ENCODE peak calls at places on chromosomes 4 and X, in four cellular contexts. One of them, this sample, is unnamed.

GRCh38 chr4:65865489-65865888 is 195.2 kb upstream of the EPHA5 start:
- DNase-seq in GM12878: no peak
- DNase-seq in HepG2: peak
- DNase-seq in K562: no peak
- DNase-seq in this sample: peak

GRCh38 chr4:8705161-8706145 is 112.9 kb downstream of the CPZ start:
- DNase-seq in GM12878: no peak
- DNase-seq in HepG2: no peak
- DNase-seq in K562: no peak
- DNase-seq in this sample: no peak

GRCh38 chrX:119622356-119623232 is 16.4 kb upstream of the NKRF start:
- DNase-seq in GM12878: no peak
- DNase-seq in HepG2: no peak
- DNase-seq in K562: no peak
- DNase-seq in this sample: peak

GRCh38 chrX:110302975-110303374 is 14.9 kb downstream of the AMMECR1 start:
- DNase-seq in GM12878: no peak
- DNase-seq in HepG2: no peak
- DNase-seq in K562: no peak
- DNase-seq in this sample: no peak

GRCh38 chr4:118816538-118817177 is 19.3 kb downstream of the SEC24D start:
- DNase-seq in GM12878: no peak
- DNase-seq in HepG2: no peak
- DNase-seq in K562: no peak
- DNase-seq in this sample: peak

GRCh38 chr4:153792007-153792892 is 3.4 kb upstream of the SFRP2 start:
- DNase-seq in GM12878: no peak
- DNase-seq in HepG2: no peak
- DNase-seq in K562: peak
- DNase-seq in this sample: no peak

GRCh38 chrX:113421432-113421831 is 580.8 kb upstream of the AMOT start:
- DNase-seq in GM12878: no peak
- DNase-seq in HepG2: no peak
- DNase-seq in K562: no peak
- DNase-seq in this sample: no peak

GRCh38 chr4:37793562-37793961 is 32.9 kb upstream of the PGM2 start:
- DNase-seq in GM12878: no peak
- DNase-seq in HepG2: peak
- DNase-seq in K562: no peak
- DNase-seq in this sample: peak

GRCh38 chr4:168831585-168831918 is 178.5 kb downstream of the CBR4 start:
- DNase-seq in GM12878: no peak
- DNase-seq in HepG2: no peak
- DNase-seq in K562: no peak
- DNase-seq in this sample: no peak

GRCh38 chrX:33211356-33212254 is at the start of gene DMD:
- DNase-seq in GM12878: no peak
- DNase-seq in HepG2: peak
- DNase-seq in K562: no peak
- DNase-seq in this sample: peak

GRCh38 chr4:109815151-109816081 is at the start of gene GAR1:
- DNase-seq in GM12878: peak
- DNase-seq in HepG2: peak
- DNase-seq in K562: peak
- DNase-seq in this sample: peak
- H2AFZ ChIP-seq in GM12878: peak
- H2AFZ ChIP-seq in HepG2: peak
- H2AFZ ChIP-seq in K562: peak
- H2AFZ ChIP-seq in this sample: peak

GRCh38 chr4:960140-960735 is 13.1 kb downstream of the DGKQ start:
- DNase-seq in GM12878: no peak
- DNase-seq in HepG2: no peak
- DNase-seq in K562: no peak
- DNase-seq in this sample: no peak
- TF ChIP-seq EZH2 in GM12878: no peak
- TF ChIP-seq EZH2 in HepG2: no peak
- TF ChIP-seq EZH2 in K562: no peak
- TF ChIP-seq EZH2 in this sample: no peak

DNA sequence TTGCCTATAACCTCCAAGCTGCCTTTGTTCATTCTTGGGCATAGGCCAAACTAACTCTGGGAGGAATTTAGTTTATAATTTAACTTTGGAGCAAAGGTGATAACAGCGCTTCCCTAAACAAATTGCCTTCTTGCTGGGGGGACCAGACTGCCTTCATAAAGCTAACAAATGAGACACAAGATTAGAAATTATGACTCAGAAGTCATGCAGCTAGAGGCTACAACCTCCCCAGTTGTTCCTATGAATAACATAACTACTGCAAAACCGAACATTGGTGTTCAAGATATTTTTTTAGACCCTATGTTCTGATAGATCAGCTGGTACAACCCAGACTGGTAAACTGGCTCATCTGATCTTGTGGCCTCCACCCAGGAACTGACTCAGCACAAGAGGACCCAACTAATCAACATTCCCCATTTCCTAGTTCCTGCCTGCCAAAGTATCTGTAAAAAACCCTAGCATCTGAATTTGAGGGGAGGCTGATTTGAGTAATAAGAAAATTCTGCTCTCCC is 22.0 kb upstream of the TMPRSS11B start:
- DNase-seq in GM12878: no peak
- DNase-seq in HepG2: peak
- DNase-seq in K562: no peak
- DNase-seq in this sample: no peak
- TF ChIP-seq MYC in GM12878: no peak
- TF ChIP-seq MYC in HepG2: no peak
- TF ChIP-seq MYC in K562: no peak
- TF ChIP-seq MYC in this sample: no peak

DNA sequence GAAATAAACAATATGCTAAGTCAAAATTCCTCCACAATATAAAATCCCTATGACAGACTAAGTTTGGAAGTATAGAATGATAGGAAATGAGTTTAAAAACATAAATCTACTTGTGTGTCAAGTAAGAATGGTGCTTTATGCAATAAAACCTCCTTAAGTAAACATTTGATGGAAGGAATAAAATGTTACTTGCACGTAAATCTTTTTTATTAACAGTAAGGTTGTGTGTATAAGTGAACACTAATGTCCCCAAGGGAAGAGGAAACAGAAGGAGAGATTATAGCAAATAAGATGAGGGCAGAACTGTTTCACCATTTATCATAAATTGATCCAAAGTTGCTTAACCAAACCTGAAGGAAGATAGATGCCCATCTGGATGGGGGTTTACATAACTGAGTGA is 86.8 kb downstream of the FRMPD4 start:
- DNase-seq in GM12878: no peak
- DNase-seq in HepG2: no peak
- DNase-seq in K562: no peak
- DNase-seq in this sample: no peak
- H2AFZ ChIP-seq in GM12878: no peak
- H2AFZ ChIP-seq in HepG2: no peak
- H2AFZ ChIP-seq in K562: no peak
- H2AFZ ChIP-seq in this sample: no peak

GRCh38 chr4:110630621-110631402 is 7.9 kb upstream of the PITX2 start:
- DNase-seq in GM12878: no peak
- DNase-seq in HepG2: no peak
- DNase-seq in K562: no peak
- DNase-seq in this sample: no peak

GRCh38 chr4:110632506-110633357 is 9.9 kb upstream of the PITX2 start:
- DNase-seq in GM12878: no peak
- DNase-seq in HepG2: no peak
- DNase-seq in K562: no peak
- DNase-seq in this sample: no peak

GRCh38 chr4:110629780-110630500 is 7.1 kb upstream of the PITX2 start:
- DNase-seq in GM12878: no peak
- DNase-seq in HepG2: no peak
- DNase-seq in K562: no peak
- DNase-seq in this sample: no peak

GRCh38 chr4:110633358-110634319 is 10.8 kb upstream of the PITX2 start:
- DNase-seq in GM12878: no peak
- DNase-seq in HepG2: no peak
- DNase-seq in K562: no peak
- DNase-seq in this sample: no peak

DNA sequence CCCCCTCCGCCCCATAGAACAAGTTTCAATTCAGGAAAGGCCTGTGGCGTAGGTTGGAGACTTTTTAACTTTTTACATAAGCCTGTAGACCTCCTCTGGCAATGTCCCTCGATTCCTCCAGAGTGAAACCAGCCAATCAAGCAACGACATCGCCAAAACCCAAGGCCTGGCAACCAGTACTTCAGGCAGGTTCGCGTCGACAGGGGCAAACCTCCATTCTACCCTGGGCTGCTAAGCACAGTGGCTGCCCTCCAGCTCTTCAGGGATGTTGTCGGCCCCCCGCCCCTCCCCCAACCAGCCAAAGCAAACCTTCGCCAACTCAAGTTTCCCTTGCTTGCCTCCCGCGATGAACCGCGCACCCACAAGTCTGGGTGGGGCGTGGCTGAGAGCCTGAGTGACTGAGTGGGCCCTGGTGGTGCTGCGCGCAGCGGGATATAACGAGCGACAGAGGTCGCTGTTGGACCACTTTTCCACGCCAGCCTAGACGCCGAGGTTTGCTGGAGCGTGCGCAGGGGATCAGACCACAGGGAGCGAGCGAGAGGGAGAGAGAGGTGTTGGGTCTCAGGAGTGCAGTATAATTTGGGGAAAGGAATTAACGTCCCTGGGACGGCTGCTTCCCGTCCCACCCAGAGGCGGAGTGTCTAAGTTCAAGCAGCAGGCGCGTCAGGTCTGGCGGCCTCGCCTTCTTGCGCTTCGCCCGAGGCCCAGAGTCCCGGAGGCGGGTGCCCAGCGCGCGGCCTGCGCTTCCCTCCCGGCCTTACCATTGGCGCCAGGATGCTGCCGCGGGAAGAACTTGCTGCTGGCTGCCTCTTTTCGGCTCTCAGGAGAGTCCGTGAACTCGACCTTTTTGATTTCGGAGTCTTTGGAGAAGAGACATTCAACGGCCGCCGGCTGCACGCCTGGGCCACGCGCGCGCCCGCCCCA is 9.0 kb upstream of the PITX2 start:
- DNase-seq in GM12878: no peak
- DNase-seq in HepG2: peak
- DNase-seq in K562: peak
- DNase-seq in this sample: peak
- TF ChIP-seq EZH2 in GM12878: no peak
- TF ChIP-seq EZH2 in HepG2: no peak
- TF ChIP-seq EZH2 in K562: no peak
- TF ChIP-seq EZH2 in this sample: no peak

DNA sequence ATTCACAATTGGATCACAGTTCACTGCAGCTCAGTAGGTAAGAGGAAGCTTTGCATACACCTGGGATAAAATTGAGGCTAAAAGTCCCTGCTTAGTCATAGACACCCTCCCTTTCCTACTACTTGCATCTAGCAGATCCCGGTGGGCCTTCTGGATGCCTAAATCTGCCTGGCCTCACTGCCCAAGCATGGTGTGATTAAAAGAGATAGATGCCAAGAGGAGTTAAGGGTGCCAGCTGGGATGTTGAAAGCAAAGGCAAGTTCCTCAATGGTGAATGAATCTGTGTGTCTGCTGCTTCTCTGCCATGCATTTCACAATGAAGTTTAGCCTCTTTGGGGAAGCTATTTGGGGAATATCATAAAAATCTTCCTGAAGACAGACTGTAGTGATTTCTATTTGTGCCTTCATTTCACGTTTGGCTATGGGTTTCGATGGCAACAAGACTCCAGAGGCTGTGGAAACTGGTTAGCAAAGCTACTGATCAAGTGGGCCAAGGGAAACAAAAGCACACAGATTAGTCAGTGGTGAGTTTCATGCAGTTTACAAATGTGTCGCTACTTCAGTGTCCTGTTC is 534.0 kb downstream of the ANKRD50 start:
- DNase-seq in GM12878: no peak
- DNase-seq in HepG2: no peak
- DNase-seq in K562: no peak
- DNase-seq in this sample: peak
- TF ChIP-seq MYC in GM12878: no peak
- TF ChIP-seq MYC in HepG2: no peak
- TF ChIP-seq MYC in K562: no peak
- TF ChIP-seq MYC in this sample: no peak

DNA sequence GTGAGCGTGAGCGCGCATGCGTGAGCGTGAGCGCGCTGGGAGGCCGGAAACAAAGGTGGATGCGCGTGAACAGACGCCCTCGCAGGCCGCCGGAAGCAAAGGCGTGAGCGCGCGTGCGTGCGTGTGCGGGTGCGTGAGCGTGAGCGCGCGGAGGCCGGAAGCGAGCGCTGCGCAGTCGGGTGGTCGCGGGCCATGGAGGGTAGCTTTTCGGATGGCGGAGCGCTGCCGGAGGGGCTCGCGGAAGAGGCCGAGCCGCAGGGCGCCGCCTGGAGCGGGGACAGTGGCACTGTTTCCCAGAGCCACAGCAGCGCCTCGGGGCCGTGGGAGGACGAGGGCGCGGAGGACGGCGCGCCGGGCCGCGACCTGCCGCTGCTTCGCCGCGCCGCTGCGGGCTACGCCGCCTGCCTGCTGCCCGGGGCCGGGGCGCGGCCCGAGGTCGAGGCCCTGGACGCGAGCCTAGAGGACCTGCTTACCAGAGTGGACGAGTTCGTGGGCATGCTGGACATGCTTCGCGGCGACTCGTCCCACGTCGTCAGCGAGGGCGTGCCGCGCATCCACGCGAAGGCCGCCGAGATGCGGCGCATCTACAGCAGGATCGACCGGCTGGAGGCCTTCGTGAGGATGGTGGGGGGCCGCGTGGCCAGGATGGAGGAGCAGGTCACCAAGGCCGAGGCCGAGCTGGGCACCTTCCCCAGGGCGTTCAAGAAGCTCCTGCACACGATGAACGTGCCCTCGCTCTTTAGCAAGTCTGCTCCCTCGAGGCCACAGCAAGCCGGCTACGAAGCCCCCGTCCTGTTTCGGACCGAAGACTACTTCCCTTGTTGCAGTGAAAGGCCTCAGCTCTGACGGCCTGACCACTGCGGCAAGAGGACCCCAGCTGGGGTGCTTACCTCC is at the start of gene BLOC1S4:
- DNase-seq in GM12878: peak
- DNase-seq in HepG2: peak
- DNase-seq in K562: peak
- DNase-seq in this sample: peak
- H2AFZ ChIP-seq in GM12878: peak
- H2AFZ ChIP-seq in HepG2: peak
- H2AFZ ChIP-seq in K562: peak
- H2AFZ ChIP-seq in this sample: peak